ENCODE peak calls at places on chromosomes 4 and X, in seven cellular contexts. U, C, D, T, M, P and E are unnamed samples.
A peak's percentile ranks its signal among the peaks of the same experiment; 100 is the strongest.

GRCh38 chr4:105909699-105910340 is 14.5 kb downstream of the NPNT start:
- DNase-seq in D (peak; percentile 34), U (no peak), M (no peak), C (no peak), P (peak; percentile 87), T (no peak), E (no peak)

GRCh38 chr4:28225005-28225404 is 1364.4 kb downstream of the STIM2 start:
- DNase-seq in C (peak; percentile 18), M (no peak), U (no peak), P (peak; percentile 62), D (peak; percentile 41), T (no peak), E (no peak)

GRCh38 chr4:76156635-76157034 is 8.4 kb upstream of the NUP54 start:
- DNase-seq in C (no peak), T (no peak), P (no peak), M (no peak), U (no peak), D (no peak), E (no peak)

GRCh38 chrX:22950278-22951266 is 49.2 kb upstream of the DDX53 start:
- DNase-seq in P (peak; percentile 88), T (no peak), D (peak; percentile 90), C (peak; percentile 49), U (no peak), M (no peak), E (no peak)

GRCh38 chr4:112910109-112910736 is 139.2 kb upstream of the ANK2 start:
- DNase-seq in D (peak; percentile 82), T (no peak), P (peak; percentile 9), M (no peak), U (no peak), C (no peak), E (no peak)

GRCh38 chr4:8537041-8537461 is 43.1 kb upstream of the GPR78 start:
- DNase-seq in C (peak; percentile 80), P (peak; percentile 93), D (peak; percentile 79), U (peak; percentile 85), M (peak; percentile 76), T (peak; percentile 60), E (no peak)

GRCh38 chrX:137164329-137164728 is 130.5 kb upstream of the GPR101 start:
- DNase-seq in U (no peak), D (no peak), M (no peak), T (no peak), P (no peak), C (no peak), E (no peak)

GRCh38 chr4:54363037-54363436 is 133.9 kb downstream of the PDGFRA start:
- DNase-seq in P (peak; percentile 42), M (no peak), D (no peak), T (no peak), U (no peak), C (no peak), E (no peak)

GRCh38 chrX:8189096-8189830 is 18.2 kb upstream of the VCX2 start:
- DNase-seq in D (no peak), P (no peak), C (no peak), T (no peak), U (no peak), M (no peak), E (no peak)

GRCh38 chr4:164799410-164799809 is 45.5 kb downstream of the SMIM31 start:
- DNase-seq in P (no peak), C (no peak), M (no peak), U (no peak), D (no peak), T (no peak), E (no peak)

GRCh38 chr4:170008376-170008775 is 17.8 kb downstream of the MFAP3L start:
- DNase-seq in T (no peak), M (no peak), P (no peak), U (no peak), D (no peak), C (peak; percentile 9), E (no peak)

GRCh38 chr4:140249351-140249750 is 95.4 kb upstream of the MAML3 start:
- DNase-seq in U (no peak), D (peak; percentile 79), T (no peak), P (peak; percentile 29), M (no peak), C (no peak), E (no peak)

GRCh38 chr4:7511509-7511908 is 76.8 kb upstream of the PSAPL1 start:
- DNase-seq in U (no peak), P (no peak), T (no peak), C (no peak), M (no peak), D (no peak), E (no peak)

GRCh38 chrX:74779175-74779574 is 146.1 kb downstream of the NEXMIF start:
- DNase-seq in C (no peak), T (no peak), M (no peak), U (no peak), D (no peak), P (no peak), E (no peak)

GRCh38 chr4:21986312-21986711 is 37.7 kb upstream of the KCNIP4 start:
- DNase-seq in M (no peak), P (no peak), U (no peak), T (no peak), C (no peak), D (no peak), E (no peak)

GRCh38 chr4:179145746-179146530 is 1703.7 kb upstream of the AGA start:
- DNase-seq in M (no peak), C (no peak), T (no peak), P (peak; percentile 27), D (peak; percentile 11), U (no peak), E (no peak)

GRCh38 chrX:103716967-103717366 is 6.3 kb downstream of the TMEM31 start:
- DNase-seq in C (no peak), P (peak; percentile 84), M (no peak), T (no peak), D (peak; percentile 98), U (no peak), E (no peak)

GRCh38 chr4:15162465-15163283 is 160.4 kb downstream of the CPEB2 start:
- DNase-seq in C (no peak), D (peak; percentile 76), T (no peak), U (no peak), M (no peak), P (peak; percentile 36), E (no peak)

GRCh38 chr4:163493643-163494359 is 689 bp upstream of the TMA16 start:
- DNase-seq in C (peak; percentile 12), U (no peak), M (no peak), P (no peak), D (no peak), T (no peak), E (no peak)

DNA sequence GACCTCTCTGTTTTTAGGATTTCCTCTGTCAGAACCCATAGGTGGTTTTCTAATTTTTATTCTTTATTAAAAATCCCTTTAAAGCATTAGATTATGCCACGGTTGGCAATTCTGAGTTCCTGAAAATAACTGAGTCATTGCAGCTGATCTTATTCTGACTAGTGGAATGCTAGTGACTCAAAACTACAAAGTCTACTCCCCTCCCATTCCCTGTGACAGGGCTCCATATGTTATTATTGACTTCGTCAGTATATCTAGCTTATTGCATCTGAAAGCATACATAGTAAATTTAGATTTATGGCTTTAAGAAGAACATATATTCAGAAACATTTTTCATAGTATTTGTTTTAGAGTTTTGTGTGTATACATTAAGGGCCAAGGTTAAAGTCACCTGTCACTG is 38.5 kb downstream of the HERC3 start:
- DNase-seq in U (no peak), M (no peak), D (peak; percentile 78), T (no peak), P (peak; percentile 77), C (no peak), E (no peak)
- H3K4me3 ChIP-seq in U (no peak overlapping the region), M (no peak overlapping the region), D (no peak overlapping the region), T (no peak overlapping the region), P (no peak overlapping the region), C (no peak overlapping the region), E (no peak overlapping the region)

DNA sequence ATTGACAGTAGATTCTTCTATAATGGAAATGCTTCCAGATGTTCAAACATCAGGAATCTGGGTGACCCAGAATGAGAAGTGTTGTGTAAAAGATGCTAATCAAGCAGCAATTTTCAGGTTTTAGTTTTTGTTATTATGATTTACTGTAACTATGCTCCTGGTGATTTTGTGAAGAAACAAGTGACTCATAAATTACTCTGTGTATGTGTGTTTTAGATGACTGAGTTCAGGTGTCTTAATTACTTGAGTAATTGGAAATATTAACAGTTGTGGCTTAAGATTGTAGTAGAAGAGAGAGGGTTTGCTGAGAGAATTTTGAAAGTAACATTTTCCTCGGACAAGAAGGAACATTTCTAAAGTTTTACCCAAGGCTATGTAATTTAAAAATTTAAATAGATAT is 25.2 kb upstream of the TNIP3 start:
- DNase-seq in M (no peak), U (no peak), C (no peak), P (no peak), D (no peak), T (no peak), E (no peak)
- H3K27ac ChIP-seq in M (no peak overlapping the region), U (no peak overlapping the region), C (no peak overlapping the region), P (no peak overlapping the region), D (no peak overlapping the region), T (peak overlapping the region; percentile 44), E (no peak overlapping the region)

DNA sequence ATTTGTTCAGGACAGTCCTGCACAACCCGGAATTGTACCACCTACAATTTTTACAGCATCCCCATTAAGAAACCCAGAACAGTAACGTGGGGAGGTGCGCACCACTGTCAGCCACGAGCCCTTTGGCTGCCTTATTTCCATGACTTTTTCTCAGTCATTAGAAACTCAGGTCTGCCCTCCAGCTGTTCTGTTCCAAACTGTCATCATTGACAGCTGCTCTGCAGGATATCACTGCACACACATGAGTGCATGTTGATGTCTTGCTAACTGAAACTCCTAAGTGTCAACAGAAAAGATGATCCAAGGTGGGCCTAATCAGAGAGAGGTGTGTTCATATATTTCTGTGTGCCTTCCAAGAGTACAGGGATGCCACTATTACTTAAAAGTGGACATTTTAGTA is 123.4 kb downstream of the PARM1 start:
- DNase-seq in T (no peak), U (no peak), C (no peak), M (no peak), P (no peak), D (no peak), E (no peak)
- TF ChIP-seq CTCF in T (no peak), U (no peak), C (no peak), M (no peak), P (no peak), D (no peak), E (no peak)

GRCh38 chr4:5165419-5166369 is 114.4 kb downstream of the STK32B start:
- DNase-seq in C (no peak), M (no peak), T (no peak), D (peak; percentile 23), U (no peak), P (peak; percentile 66), E (no peak)
- H3K4me3 ChIP-seq in C (no peak overlapping the region), M (no peak overlapping the region), T (no peak overlapping the region), D (no peak overlapping the region), U (no peak overlapping the region), P (no peak overlapping the region), E (no peak overlapping the region)

GRCh38 chrX:107304141-107304540 is 97.7 kb downstream of the DNAAF6 start:
- DNase-seq in D (no peak), C (no peak), U (no peak), T (no peak), M (no peak), P (no peak), E (no peak)
- H3K27ac ChIP-seq in D (no peak overlapping the region), C (no peak overlapping the region), U (no peak overlapping the region), T (no peak overlapping the region), M (no peak overlapping the region), P (no peak overlapping the region), E (no peak overlapping the region)

GRCh38 chr4:17111959-17112659 is 213.7 kb upstream of the LDB2 start:
- DNase-seq in C (no peak), M (no peak), P (no peak), U (no peak), D (no peak), T (no peak), E (no peak)
- TF ChIP-seq CTCF in C (peak; percentile 30), M (no peak), P (peak; percentile 50), U (no peak), D (peak; percentile 52), T (no peak), E (peak; percentile 31)